ENCODE peak calls at places on chromosomes 11 and 22, in five cellular contexts. M, W, N, I and O are unnamed samples.

GRCh38 chr22:41781508-41781906 is 19.0 kb upstream of the CCDC134 start:
- DNase-seq in M (no peak), N (no peak), I (no peak), W (no peak), O (no peak)

GRCh38 chr11:78228467-78228866 is 39.7 kb downstream of the USP35 start:
- DNase-seq in M (no peak), W (peak), I (peak), N (no peak), O (no peak)

GRCh38 chr11:65502274-65502851 is 3.5 kb downstream of the MALAT1 start:
- DNase-seq in W (no peak), I (no peak), M (no peak), N (peak), O (no peak)

GRCh38 chr11:64490562-64491216 is 100.3 kb upstream of the SLC22A12 start:
- DNase-seq in I (no peak), M (no peak), W (no peak), N (peak), O (no peak)

GRCh38 chr11:257766-258493 is 20.3 kb upstream of the NLRP6 start:
- DNase-seq in W (no peak), I (no peak), M (no peak), N (no peak), O (no peak)

GRCh38 chr22:44957267-44957905 is 52.4 kb downstream of the PHF21B start:
- DNase-seq in M (no peak), I (no peak), W (no peak), N (no peak), O (no peak)

GRCh38 chr11:8566613-8567210 is 27.3 kb downstream of the STK33 start:
- DNase-seq in N (peak), M (no peak), W (peak), I (no peak), O (peak)

GRCh38 chr11:109704432-109704831 is 282.4 kb downstream of the C11orf87 start:
- DNase-seq in N (no peak), I (no peak), M (no peak), W (no peak), O (no peak)

GRCh38 chr22:48080304-48081165 is 1318.1 kb downstream of the TBC1D22A start:
- DNase-seq in I (no peak), W (no peak), N (no peak), M (no peak), O (no peak)

GRCh38 chr22:18103527-18104269 is 6.9 kb upstream of the TUBA8 start:
- DNase-seq in I (no peak), W (no peak), N (no peak), M (no peak), O (no peak)

GRCh38 chr11:5291207-5291838 is 10.4 kb downstream of the OR51B4 start:
- DNase-seq in N (no peak), M (no peak), W (no peak), I (no peak), O (no peak)

GRCh38 chr11:65491614-65492386 is 7.0 kb upstream of the MALAT1 start:
- DNase-seq in I (no peak), N (no peak), M (no peak), W (peak), O (no peak)

GRCh38 chr11:92340839-92341238 is 116.2 kb downstream of the FAT3 start:
- DNase-seq in N (no peak), M (no peak), W (no peak), I (no peak), O (no peak)